ENCODE peak calls at places on chromosomes 4 and X, in ten cellular contexts. G, U, A, S, K, B, W, M, Z and P are unnamed samples.

GRCh38 chr4:22237155-22237751 is 278.6 kb downstream of the ADGRA3 start:
- DNase-seq in A (peak), S (peak), B (peak), Z (peak), G (peak), W (no peak), M (no peak), U (peak), K (peak), P (peak)

GRCh38 chr4:38119663-38120374 is 159.6 kb downstream of the PTTG2 start:
- DNase-seq in Z (no peak), M (no peak), S (no peak), B (peak), K (peak), W (no peak), A (no peak), G (no peak), U (no peak), P (no peak)

GRCh38 chr4:86092684-86093083 is 267.2 kb downstream of the MAPK10 start:
- DNase-seq in U (no peak), A (no peak), W (no peak), Z (no peak), B (no peak), M (no peak), K (peak), S (no peak), G (no peak), P (no peak)

GRCh38 chrX:153646620-153647373 is at the start of gene DUSP9:
- DNase-seq in M (no peak), S (peak), W (no peak), G (peak), U (no peak), K (peak), Z (peak), A (peak), B (peak), P (peak)

GRCh38 chr4:6239968-6240367 is 29.7 kb upstream of the WFS1 start:
- DNase-seq in B (peak), Z (no peak), M (no peak), G (no peak), U (no peak), S (no peak), A (no peak), W (no peak), K (no peak), P (no peak)

GRCh38 chrX:153684447-153685178 is 3.1 kb upstream of the SLC6A8 start:
- DNase-seq in W (no peak), S (peak), B (no peak), M (no peak), K (no peak), A (no peak), Z (no peak), U (no peak), G (peak), P (no peak)

GRCh38 chrX:9562851-9563250 is 98.0 kb downstream of the TBL1X start:
- DNase-seq in B (no peak), M (no peak), S (no peak), W (no peak), K (peak), U (no peak), Z (no peak), A (no peak), G (no peak), P (no peak)

GRCh38 chr4:126705271-126705670 is 927.5 kb upstream of the INTU start:
- DNase-seq in B (no peak), S (no peak), M (no peak), G (no peak), K (no peak), Z (no peak), A (no peak), U (no peak), W (no peak), P (no peak)

GRCh38 chrX:49276671-49277519 is 7.3 kb downstream of the PPP1R3F start:
- DNase-seq in Z (peak), A (no peak), B (no peak), M (no peak), S (no peak), W (no peak), K (peak), G (no peak), U (no peak), P (no peak)

DNA sequence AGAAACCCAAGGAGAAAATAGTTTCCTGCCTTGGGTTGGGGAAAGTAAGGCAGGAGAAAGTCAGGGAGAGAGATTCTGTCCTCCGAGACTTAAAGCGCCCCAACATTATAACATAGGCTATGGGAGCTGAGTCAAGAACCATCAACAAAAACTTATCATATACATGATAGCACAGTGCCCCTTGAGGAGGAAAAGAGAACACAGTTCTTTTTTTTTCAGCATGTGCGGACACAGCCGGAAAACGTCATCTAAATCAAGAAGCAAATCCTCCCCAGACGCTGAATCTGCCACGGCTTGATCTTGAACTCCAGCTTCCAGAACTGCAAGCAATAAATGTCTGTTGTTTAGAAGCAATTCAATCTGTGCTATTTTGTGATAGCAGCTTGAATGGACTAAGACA is 549.6 kb upstream of the PRKX start:
- DNase-seq in A (no peak), W (no peak), K (no peak), M (no peak), S (no peak), U (no peak), Z (no peak), G (no peak), B (no peak), P (no peak)
- TF ChIP-seq CTCF in A (no peak), W (no peak), K (no peak), M (no peak), S (no peak), U (peak), Z (peak), G (peak), B (peak), P (peak)

GRCh38 chrX:124023838-124024238 is 62.3 kb downstream of the STAG2 start:
- DNase-seq in U (no peak), Z (no peak), G (no peak), W (no peak), M (no peak), K (peak), S (no peak), B (no peak), A (no peak), P (no peak)

GRCh38 chrX:124015721-124016120 is 54.2 kb downstream of the STAG2 start:
- DNase-seq in U (no peak), K (no peak), S (no peak), M (no peak), W (no peak), A (no peak), Z (no peak), G (no peak), B (no peak), P (no peak)

DNA sequence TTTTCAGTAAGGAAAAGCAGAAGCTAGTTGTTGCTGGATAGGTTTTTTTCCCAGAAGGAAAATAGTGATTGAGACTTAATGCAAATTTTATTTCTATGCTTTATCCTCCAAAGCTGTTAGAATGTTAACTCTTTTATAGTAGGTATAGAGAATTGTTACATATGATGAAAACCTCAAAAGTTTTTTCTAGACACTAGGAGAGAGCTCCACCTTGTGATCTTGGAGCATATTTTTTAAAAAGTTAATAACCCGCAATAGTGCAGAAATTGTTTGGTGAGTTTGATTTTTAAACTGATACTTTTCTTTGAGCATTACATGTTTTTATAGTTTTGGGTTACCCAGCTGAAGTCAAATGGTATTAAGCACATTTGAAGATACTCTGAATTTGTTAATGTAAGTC is 56.5 kb downstream of the STAG2 start:
- DNase-seq in A (no peak), Z (no peak), U (no peak), B (no peak), K (peak), M (no peak), W (no peak), S (no peak), G (no peak), P (no peak)
- TF ChIP-seq CTCF in A (no peak), Z (peak), U (no peak), B (no peak), K (no peak), M (no peak), W (no peak), S (no peak), G (no peak), P (no peak)

DNA sequence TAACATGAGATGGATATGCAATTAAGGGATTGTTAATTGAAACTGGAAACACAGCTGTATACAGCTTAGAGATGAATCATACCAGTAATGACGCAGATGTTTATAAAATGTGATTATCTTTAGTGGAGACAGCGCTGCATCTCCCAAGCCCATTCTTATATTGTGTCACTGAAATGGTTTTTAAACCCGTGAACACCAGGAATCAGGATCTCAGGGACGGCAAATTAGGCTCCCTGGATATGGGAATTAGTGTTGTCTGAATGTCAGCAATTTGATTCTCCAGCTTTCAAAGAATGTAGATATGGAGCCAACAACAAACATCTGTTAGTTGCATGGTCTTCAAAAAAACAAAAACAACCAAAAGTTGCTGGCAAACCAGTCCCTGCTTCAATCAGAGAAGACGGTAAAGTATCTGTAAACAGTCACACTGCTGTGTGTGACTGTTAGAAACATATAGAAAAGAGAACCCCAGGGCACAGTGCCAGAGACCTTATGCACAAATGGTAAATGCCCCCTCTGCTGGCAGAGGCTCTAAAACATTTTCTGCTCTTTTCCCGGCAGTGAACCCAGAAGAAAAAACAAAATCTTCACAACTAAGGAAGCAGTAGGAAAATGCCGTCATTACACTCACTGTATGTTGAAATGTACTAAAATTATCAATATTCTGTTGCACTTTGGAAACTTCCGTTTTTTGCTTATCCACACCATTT is 351.9 kb upstream of the FTHL17 start:
- DNase-seq in Z (peak), A (no peak), G (peak), K (peak), M (no peak), U (no peak), S (peak), W (no peak), B (no peak), P (no peak)
- TF ChIP-seq CTCF in Z (peak), A (no peak), G (peak), K (peak), M (no peak), U (peak), S (no peak), W (peak), B (peak), P (peak)

DNA sequence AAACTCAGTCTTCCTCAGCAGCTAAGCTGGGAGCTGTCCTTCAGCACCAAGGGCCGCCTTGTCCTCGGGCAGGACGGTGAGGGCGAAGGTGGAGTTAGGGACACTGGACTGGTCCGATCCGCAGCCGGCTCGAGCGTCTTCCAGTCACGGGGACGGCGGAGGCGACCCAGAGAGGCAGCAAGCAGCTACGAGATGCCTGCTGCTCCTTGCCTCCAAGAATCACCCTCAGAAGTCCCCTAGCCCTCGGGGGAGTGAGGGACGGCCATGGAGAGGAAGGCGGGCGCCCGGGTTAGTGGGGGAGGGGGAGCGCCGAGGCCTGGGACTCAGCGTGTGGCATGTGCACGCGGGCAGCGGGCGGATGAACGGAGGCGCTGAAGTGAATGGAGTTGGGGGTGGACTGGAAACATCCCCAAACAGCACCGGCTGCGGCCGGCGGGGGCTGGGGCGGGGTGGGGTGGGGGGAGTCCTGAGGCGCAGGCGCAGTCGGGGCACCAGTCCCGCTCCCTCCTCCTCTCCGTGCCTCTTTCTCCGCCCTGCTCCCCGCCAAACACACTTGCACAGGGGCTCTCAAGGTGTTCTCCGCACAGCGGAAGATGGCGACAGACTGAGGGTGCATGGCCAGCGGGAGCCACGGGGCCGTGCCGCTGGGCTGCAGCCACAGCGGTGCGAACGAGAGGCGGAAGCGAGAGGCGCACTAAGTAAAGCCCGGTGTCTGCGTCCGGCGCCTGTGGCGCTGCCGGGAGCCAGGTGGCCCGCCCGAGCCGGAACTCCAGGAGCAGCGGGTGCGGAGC is at the start of gene NALF2:
- DNase-seq in B (peak), S (peak), Z (peak), U (peak), K (peak), G (peak), A (no peak), M (no peak), W (peak), P (peak)
- TF ChIP-seq CTCF in B (peak), S (no peak), Z (no peak), U (peak), K (no peak), G (no peak), A (no peak), M (no peak), W (no peak), P (peak)

GRCh38 chr4:56048621-56049427 is 100.1 kb downstream of the CEP135 start:
- DNase-seq in W (peak), B (peak), S (peak), K (peak), U (peak), G (peak), M (peak), Z (peak), A (peak), P (peak)
- TF ChIP-seq CTCF in W (peak), B (no peak), S (no peak), K (no peak), U (peak), G (no peak), M (no peak), Z (peak), A (no peak), P (peak)

GRCh38 chr4:2241410-2242353 is at the start of the genes HAUS3 and POLN:
- DNase-seq in U (peak), A (peak), S (peak), W (peak), B (peak), K (peak), G (peak), Z (peak), M (peak), P (peak)

GRCh38 chr4:2246384-2247127 is 4.6 kb upstream of the HAUS3 start:
- DNase-seq in M (peak), K (no peak), A (peak), U (peak), G (no peak), S (no peak), B (peak), Z (no peak), W (peak), P (no peak)

GRCh38 chr4:2245787-2246275 is 3.9 kb upstream of the HAUS3 start:
- DNase-seq in K (no peak), M (no peak), G (no peak), W (no peak), S (no peak), Z (no peak), A (no peak), U (peak), B (no peak), P (no peak)

GRCh38 chr4:2244947-2245786 is 3.2 kb upstream of the HAUS3 start:
- DNase-seq in A (no peak), K (no peak), M (no peak), S (peak), B (no peak), G (peak), U (peak), Z (no peak), W (no peak), P (no peak)

DNA sequence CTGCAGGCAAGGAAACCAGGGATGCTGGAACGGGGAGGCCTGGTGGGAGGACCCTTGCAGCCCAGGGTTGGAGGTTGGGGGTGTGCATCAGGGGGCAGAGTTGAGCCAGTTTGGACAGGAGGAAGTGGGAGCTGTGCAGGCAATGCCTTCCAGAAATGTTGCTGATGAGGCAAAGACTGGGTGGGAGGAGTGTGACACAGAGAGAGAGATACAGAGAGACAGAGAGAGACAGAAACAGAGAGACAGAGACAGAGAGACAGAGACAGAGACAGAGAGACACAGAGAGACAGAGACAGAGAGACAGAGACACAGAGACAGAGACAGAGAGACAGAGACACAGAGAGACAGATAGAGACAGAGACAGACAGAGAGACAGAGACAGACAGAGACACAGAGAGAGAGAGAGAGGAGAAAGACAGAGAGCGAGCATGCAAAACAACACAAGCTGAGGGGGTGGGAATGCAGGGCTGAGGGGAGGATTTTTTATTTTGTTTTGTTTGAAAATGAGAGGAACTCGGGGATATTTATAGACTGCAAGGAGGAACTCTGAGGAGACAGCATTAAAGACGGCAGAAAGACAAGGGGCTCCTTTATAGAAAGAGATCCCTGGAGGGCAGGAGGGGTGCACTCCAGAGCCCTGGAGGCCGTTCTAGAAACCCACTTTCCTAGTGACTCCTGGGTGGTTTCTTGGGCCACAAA is 1.9 kb upstream of the HAUS3 start:
- DNase-seq in M (no peak), W (no peak), U (peak), B (peak), S (peak), G (peak), K (peak), Z (peak), A (peak), P (peak)
- TF ChIP-seq CTCF in M (no peak), W (no peak), U (peak), B (no peak), S (no peak), G (no peak), K (peak), Z (peak), A (no peak), P (peak)

DNA sequence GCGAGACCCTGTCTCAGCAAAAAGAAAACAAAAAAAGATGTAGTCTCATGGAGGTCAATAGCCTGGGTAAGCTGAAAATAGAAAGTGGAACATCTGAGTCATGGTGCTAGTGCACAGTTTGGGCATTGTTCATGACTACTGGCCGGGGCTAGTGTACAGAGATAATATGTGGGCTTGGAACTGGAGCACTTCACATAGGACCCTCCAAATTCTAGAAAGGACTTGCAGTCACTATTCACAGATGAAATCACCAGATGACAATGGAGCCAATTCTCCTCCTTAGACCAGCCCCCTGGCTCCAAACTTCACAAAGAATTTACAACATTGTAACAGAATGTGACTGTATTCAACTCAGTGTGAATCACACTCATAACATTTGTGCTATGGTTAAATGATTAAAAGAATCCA is 367.8 kb upstream of the SLC7A11 start:
- DNase-seq in K (peak), S (no peak), U (no peak), W (no peak), M (no peak), B (no peak), Z (no peak), A (no peak), G (no peak), P (no peak)
- TF ChIP-seq CTCF in K (no peak), S (no peak), U (no peak), W (no peak), M (no peak), B (no peak), Z (no peak), A (no peak), G (no peak), P (no peak)

GRCh38 chrX:41081821-41082220 is 3.4 kb upstream of the USP9X start:
- DNase-seq in M (no peak), B (no peak), S (no peak), U (no peak), Z (no peak), W (no peak), A (no peak), G (no peak), K (no peak), P (no peak)

DNA sequence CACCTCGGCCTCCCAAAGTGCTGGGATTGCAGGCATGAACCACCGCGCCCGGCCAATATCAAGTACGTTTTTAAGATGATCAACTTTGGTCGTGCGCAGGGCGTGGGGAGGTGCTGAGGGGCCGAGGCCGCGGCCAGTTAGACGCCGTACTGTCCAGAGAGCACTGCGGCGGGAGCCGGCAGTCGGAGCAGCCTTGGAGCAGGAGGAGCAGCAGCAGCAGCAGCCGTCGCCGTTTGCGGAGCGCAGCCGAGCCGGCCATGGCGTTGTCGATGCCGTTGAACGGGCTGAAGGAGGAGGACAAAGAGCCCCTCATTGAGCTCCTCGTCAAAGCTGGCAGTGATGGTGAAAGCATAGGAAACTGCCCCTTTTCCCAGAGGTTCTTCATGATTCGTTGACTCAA is 8.5 kb upstream of the USP9X start:
- DNase-seq in S (no peak), U (no peak), M (no peak), B (no peak), G (no peak), W (no peak), K (no peak), A (no peak), Z (no peak), P (no peak)
- TF ChIP-seq CTCF in S (no peak), U (no peak), M (no peak), B (no peak), G (no peak), W (no peak), K (no peak), A (no peak), Z (no peak), P (no peak)

GRCh38 chrX:32408389-32408788 is 803.0 kb downstream of the DMD start:
- DNase-seq in Z (no peak), U (no peak), W (no peak), K (peak), B (no peak), A (no peak), M (no peak), S (no peak), G (no peak), P (no peak)
- TF ChIP-seq CTCF in Z (no peak), U (peak), W (peak), K (no peak), B (no peak), A (no peak), M (no peak), S (no peak), G (peak), P (peak)